ENCODE peak calls at places on chromosomes 5 and 9, in eight cellular contexts. J is brain microvascular endothelial cell, K is GM10248, M is stomach, B is tibial artery, E is type B pancreatic cell, V is HepG2, U is H9. G is an unnamed sample.

GRCh38 chr5:10607023-10607665 is 43.3 kb downstream of the ANKRD33B start:
- DNase-seq in U (peak), E (peak), J (peak), B (peak), V (no peak), K (peak), M (no peak), G (peak)

GRCh38 chr5:56591081-56591480 is 224.3 kb upstream of the MAP3K1 start:
- DNase-seq in E (no peak), B (no peak), M (no peak), U (no peak), K (no peak), J (no peak), V (no peak), G (no peak)

GRCh38 chr9:120917989-120918630 is 8.5 kb downstream of the TRAF1 start:
- DNase-seq in V (no peak), K (no peak), B (no peak), J (no peak), U (no peak), M (no peak), E (no peak), G (no peak)

GRCh38 chr5:149869266-149869875 is 75.2 kb downstream of the PDE6A start:
- DNase-seq in J (no peak), K (no peak), B (no peak), U (no peak), M (no peak), E (no peak), V (no peak), G (no peak)

GRCh38 chr9:137034709-137035506 is 3.0 kb upstream of the FUT7 start:
- DNase-seq in B (peak), E (no peak), U (peak), K (peak), J (peak), V (peak), M (peak), G (peak)

GRCh38 chr9:5085993-5086392 is 99.4 kb downstream of the INSL6 start:
- DNase-seq in J (no peak), V (no peak), B (no peak), E (no peak), U (peak), M (no peak), K (no peak), G (no peak)

GRCh38 chr5:77725646-77726045 is 50.5 kb downstream of the TBCA start:
- DNase-seq in K (no peak), U (no peak), B (no peak), J (no peak), V (no peak), M (no peak), E (no peak), G (no peak)

GRCh38 chr5:14048434-14048833 is 94.7 kb upstream of the TRIO start:
- DNase-seq in M (no peak), V (no peak), J (no peak), U (no peak), E (no peak), B (no peak), K (no peak), G (no peak)

GRCh38 chr5:103472820-103473219 is 89.8 kb downstream of the NUDT12 start:
- DNase-seq in E (no peak), K (no peak), U (no peak), B (no peak), V (peak), M (no peak), J (peak), G (no peak)

GRCh38 chr5:149801307-149801985 is 71.3 kb downstream of the PPARGC1B start:
- DNase-seq in U (no peak), J (no peak), E (no peak), V (no peak), K (no peak), B (no peak), M (no peak), G (no peak)

GRCh38 chr5:180797256-180798192 is 5.1 kb downstream of the MGAT1 start:
- DNase-seq in B (peak), E (no peak), U (no peak), K (no peak), M (no peak), J (no peak), V (no peak), G (no peak)

GRCh38 chr5:16572289-16573015 is 44.3 kb downstream of the RETREG1 start:
- DNase-seq in J (no peak), K (no peak), M (no peak), V (no peak), B (no peak), E (no peak), U (no peak), G (no peak)

GRCh38 chr9:34522971-34523797 is at the start of gene ENHO:
- DNase-seq in U (peak), M (peak), J (peak), E (peak), B (peak), K (peak), V (peak), G (peak)

GRCh38 chr9:99264070-99264469 is 42.0 kb downstream of the SEC61B start:
- DNase-seq in J (no peak), U (peak), E (no peak), K (no peak), M (no peak), B (no peak), V (no peak), G (no peak)

GRCh38 chr5:77353251-77353650 is 138.9 kb downstream of the WDR41 start:
- DNase-seq in V (no peak), K (no peak), U (no peak), J (no peak), E (no peak), M (no peak), B (no peak), G (no peak)

GRCh38 chr9:109206670-109207069 is 39.6 kb upstream of the FRRS1L start:
- DNase-seq in B (no peak), E (no peak), U (peak), J (no peak), V (peak), K (no peak), M (no peak), G (no peak)
- TF ChIP-seq CTCF in B (no peak), E (no peak), U (peak), J (peak), V (peak), K (no peak), M (no peak), G (no peak)

DNA sequence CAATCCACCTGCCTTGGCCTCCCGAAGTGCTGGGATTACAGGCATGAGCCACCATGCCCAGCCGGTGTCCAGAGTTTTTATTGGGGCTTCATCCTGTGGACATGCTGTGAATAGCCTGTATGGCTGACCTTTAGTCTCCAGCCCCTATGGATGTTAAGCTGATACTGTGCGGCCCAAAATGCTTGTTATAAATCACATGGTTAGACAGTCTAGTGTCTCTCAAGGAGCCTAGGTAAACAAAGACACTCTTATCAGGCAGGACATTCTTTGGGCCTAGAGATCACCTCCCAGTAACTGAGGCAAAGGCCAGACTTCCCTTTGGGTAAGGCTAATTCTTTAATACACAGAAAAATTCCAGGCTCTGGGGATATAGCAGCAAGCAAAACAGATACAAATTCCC is 22.0 kb upstream of the SLC46A2 start:
- DNase-seq in M (no peak), J (no peak), U (no peak), V (no peak), K (no peak), B (no peak), E (no peak), G (no peak)
- TF ChIP-seq CTCF in M (no peak), J (no peak), U (no peak), V (no peak), K (no peak), B (no peak), E (no peak), G (no peak)

GRCh38 chr5:58887721-58888409 is 305.0 kb downstream of the RAB3C start:
- DNase-seq in V (no peak), U (no peak), M (no peak), B (peak), E (no peak), J (no peak), K (no peak), G (no peak)

GRCh38 chr5:58891971-58892343 is 309.1 kb downstream of the RAB3C start:
- DNase-seq in M (no peak), K (no peak), U (no peak), E (no peak), J (no peak), B (no peak), V (no peak), G (no peak)

GRCh38 chr5:58890265-58890664 is 307.4 kb downstream of the RAB3C start:
- DNase-seq in B (peak), U (no peak), M (no peak), K (no peak), J (no peak), E (no peak), V (no peak), G (no peak)

GRCh38 chr5:58893551-58893950 is 310.7 kb downstream of the RAB3C start:
- DNase-seq in J (no peak), B (no peak), M (no peak), V (no peak), K (no peak), U (no peak), E (no peak), G (no peak)

GRCh38 chr5:58891072-58891970 is 308.4 kb downstream of the RAB3C start:
- DNase-seq in U (peak), M (peak), V (peak), J (peak), B (peak), K (peak), E (no peak), G (peak)
- TF ChIP-seq CTCF in U (peak), M (peak), V (peak), J (peak), B (peak), K (peak), E (peak), G (peak)

GRCh38 chr9:89603629-89604462 is 966 bp upstream of the GADD45G start:
- DNase-seq in U (peak), K (peak), E (peak), J (no peak), B (peak), M (peak), V (peak), G (peak)
- TF ChIP-seq CTCF in U (peak), K (peak), E (peak), J (peak), B (peak), M (peak), V (peak), G (peak)

GRCh38 chr5:54398191-54398590 is 57.3 kb upstream of the HSPB3 start:
- DNase-seq in K (no peak), J (no peak), M (no peak), B (no peak), V (no peak), U (no peak), E (no peak), G (no peak)

GRCh38 chr5:54397420-54397819 is 58.1 kb upstream of the HSPB3 start:
- DNase-seq in J (no peak), V (no peak), E (no peak), B (no peak), K (no peak), M (no peak), U (no peak), G (no peak)

GRCh38 chr5:54403121-54403520 is 52.4 kb upstream of the HSPB3 start:
- DNase-seq in K (no peak), J (no peak), M (no peak), U (no peak), E (no peak), V (no peak), B (no peak), G (no peak)

GRCh38 chr5:54404568-54404967 is 50.9 kb upstream of the HSPB3 start:
- DNase-seq in V (no peak), J (no peak), B (no peak), M (no peak), E (no peak), U (no peak), K (no peak), G (no peak)

DNA sequence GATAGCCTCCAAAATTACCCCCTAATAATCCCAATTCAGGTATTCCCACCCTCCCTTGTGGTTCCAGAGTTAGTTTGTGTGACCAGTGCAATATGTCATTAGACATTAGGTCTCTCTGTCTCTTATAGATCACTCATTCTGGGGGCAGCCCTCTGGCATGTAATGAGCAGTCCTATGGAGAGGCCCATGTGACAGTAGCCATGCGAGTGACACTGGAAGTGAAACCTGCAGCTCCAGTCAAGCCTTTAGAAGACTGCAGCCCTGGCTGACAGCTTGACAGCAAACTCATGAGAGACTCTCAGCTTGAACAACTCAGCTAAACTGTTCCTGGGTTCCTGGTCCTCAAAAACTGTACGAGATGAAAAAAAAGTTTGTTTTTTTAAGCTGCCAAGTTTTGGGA is 54.0 kb upstream of the HSPB3 start:
- DNase-seq in U (no peak), E (no peak), K (peak), V (no peak), J (no peak), B (no peak), M (no peak), G (peak)
- TF ChIP-seq CTCF in U (no peak), E (no peak), K (no peak), V (no peak), J (no peak), B (no peak), M (no peak), G (no peak)

GRCh38 chr9:86637515-86637914 is 283.3 kb upstream of the TUT7 start:
- DNase-seq in M (peak), J (peak), B (no peak), U (peak), V (no peak), E (peak), K (no peak), G (no peak)
- TF ChIP-seq CTCF in M (peak), J (peak), B (peak), U (peak), V (peak), E (peak), K (peak), G (peak)

GRCh38 chr9:13688223-13688989 is 408.9 kb upstream of the MPDZ start:
- DNase-seq in K (no peak), U (no peak), B (no peak), J (no peak), M (no peak), E (no peak), V (no peak), G (no peak)

GRCh38 chr9:13690595-13690994 is 411.1 kb upstream of the MPDZ start:
- DNase-seq in V (no peak), B (no peak), M (no peak), E (no peak), U (no peak), K (no peak), J (peak), G (no peak)

GRCh38 chr9:13689925-13690324 is 410.4 kb upstream of the MPDZ start:
- DNase-seq in U (no peak), J (no peak), E (no peak), B (no peak), M (no peak), K (no peak), V (no peak), G (no peak)

GRCh38 chr9:13688990-13689600 is 409.6 kb upstream of the MPDZ start:
- DNase-seq in U (no peak), B (no peak), K (no peak), J (peak), M (no peak), E (no peak), V (no peak), G (no peak)
- TF ChIP-seq CTCF in U (peak), B (peak), K (no peak), J (peak), M (no peak), E (peak), V (peak), G (no peak)